ENCODE peak calls at places on chromosomes 16 and 17, in five cellular contexts. One of them, this sample, is unnamed.

GRCh38 chr16:21946889-21947635 is 6.1 kb upstream of the UQCRC2 start:
- DNase-seq in dorsolateral prefrontal cortex: no peak
- DNase-seq in lower leg skin: no peak
- DNase-seq in HFFc6: no peak
- DNase-seq in SK-N-SH: no peak
- DNase-seq in this sample: no peak

GRCh38 chr17:8048736-8049135 is 9.9 kb downstream of the ALOX15B start:
- DNase-seq in dorsolateral prefrontal cortex: no peak
- DNase-seq in lower leg skin: peak; percentile 60
- DNase-seq in HFFc6: no peak
- DNase-seq in SK-N-SH: no peak
- DNase-seq in this sample: no peak

GRCh38 chr16:27232061-27232841 is 28.9 kb downstream of the KDM8 start:
- DNase-seq in dorsolateral prefrontal cortex: peak; percentile 54
- DNase-seq in lower leg skin: no peak
- DNase-seq in HFFc6: no peak
- DNase-seq in SK-N-SH: no peak
- DNase-seq in this sample: no peak

GRCh38 chr16:57372372-57373116 is at the start of gene CX3CL1:
- DNase-seq in dorsolateral prefrontal cortex: peak; percentile 81
- DNase-seq in lower leg skin: peak; percentile 89
- DNase-seq in HFFc6: peak; percentile 21
- DNase-seq in SK-N-SH: peak; percentile 92
- DNase-seq in this sample: no peak

GRCh38 chr17:7932949-7933348 is 943 bp downstream of the CNTROB start:
- DNase-seq in dorsolateral prefrontal cortex: no peak
- DNase-seq in lower leg skin: no peak
- DNase-seq in HFFc6: peak; percentile 80
- DNase-seq in SK-N-SH: no peak
- DNase-seq in this sample: no peak

GRCh38 chr16:48955791-48956190 is 325.8 kb downstream of the CBLN1 start:
- DNase-seq in dorsolateral prefrontal cortex: no peak
- DNase-seq in lower leg skin: no peak
- DNase-seq in HFFc6: no peak
- DNase-seq in SK-N-SH: no peak
- DNase-seq in this sample: no peak

GRCh38 chr16:49682577-49683165 is 173.2 kb downstream of the ZNF423 start:
- DNase-seq in dorsolateral prefrontal cortex: no peak
- DNase-seq in lower leg skin: no peak
- DNase-seq in HFFc6: no peak
- DNase-seq in SK-N-SH: no peak
- DNase-seq in this sample: no peak

GRCh38 chr17:75459590-75460267 is 3.3 kb downstream of the TMEM94 start:
- DNase-seq in dorsolateral prefrontal cortex: no peak
- DNase-seq in lower leg skin: no peak
- DNase-seq in HFFc6: no peak
- DNase-seq in SK-N-SH: no peak
- DNase-seq in this sample: no peak

GRCh38 chr16:15398618-15399316 is 3.2 kb downstream of the MPV17L start:
- DNase-seq in dorsolateral prefrontal cortex: no peak
- DNase-seq in lower leg skin: peak; percentile 20
- DNase-seq in HFFc6: no peak
- DNase-seq in SK-N-SH: no peak
- DNase-seq in this sample: no peak

GRCh38 chr17:33028061-33028460 is 36.4 kb downstream of the SPACA3 start:
- DNase-seq in dorsolateral prefrontal cortex: no peak
- DNase-seq in lower leg skin: no peak
- DNase-seq in HFFc6: no peak
- DNase-seq in SK-N-SH: no peak
- DNase-seq in this sample: no peak

GRCh38 chr17:82444941-82445521 is 5.5 kb downstream of the CYBC1 start:
- DNase-seq in dorsolateral prefrontal cortex: no peak
- DNase-seq in lower leg skin: peak; percentile 92
- DNase-seq in HFFc6: no peak
- DNase-seq in SK-N-SH: peak; percentile 41
- DNase-seq in this sample: no peak

GRCh38 chr16:56614549-56614991 is 6.2 kb downstream of the MT2A start:
- DNase-seq in dorsolateral prefrontal cortex: no peak
- DNase-seq in lower leg skin: no peak
- DNase-seq in HFFc6: peak; percentile 60
- DNase-seq in SK-N-SH: no peak
- DNase-seq in this sample: no peak

GRCh38 chr17:1217030-1217429 is 37.2 kb upstream of the ABR start:
- DNase-seq in dorsolateral prefrontal cortex: no peak
- DNase-seq in lower leg skin: no peak
- DNase-seq in HFFc6: no peak
- DNase-seq in SK-N-SH: no peak
- DNase-seq in this sample: no peak

GRCh38 chr16:57732011-57732410 is 3.6 kb upstream of the KATNB1 start:
- DNase-seq in dorsolateral prefrontal cortex: no peak
- DNase-seq in lower leg skin: no peak
- DNase-seq in HFFc6: peak; percentile 57
- DNase-seq in SK-N-SH: no peak
- DNase-seq in this sample: no peak

GRCh38 chr16:23131436-23131835 is 17.8 kb downstream of the USP31 start:
- DNase-seq in dorsolateral prefrontal cortex: no peak
- DNase-seq in lower leg skin: no peak
- DNase-seq in HFFc6: no peak
- DNase-seq in SK-N-SH: no peak
- DNase-seq in this sample: no peak

GRCh38 chr16:75593825-75594820 is 27.9 kb downstream of the GABARAPL2 start:
- DNase-seq in dorsolateral prefrontal cortex: no peak
- DNase-seq in lower leg skin: peak; percentile 45
- DNase-seq in HFFc6: peak; percentile 50
- DNase-seq in SK-N-SH: peak; percentile 41
- DNase-seq in this sample: no peak

GRCh38 chr16:75591001-75591852 is 25.0 kb downstream of the GABARAPL2 start:
- DNase-seq in dorsolateral prefrontal cortex: peak; percentile 38
- DNase-seq in lower leg skin: peak; percentile 84
- DNase-seq in HFFc6: peak; percentile 56
- DNase-seq in SK-N-SH: peak; percentile 54
- DNase-seq in this sample: no peak

GRCh38 chr16:75593308-75593707 is 27.1 kb downstream of the GABARAPL2 start:
- DNase-seq in dorsolateral prefrontal cortex: no peak
- DNase-seq in lower leg skin: peak; percentile 29
- DNase-seq in HFFc6: no peak
- DNase-seq in SK-N-SH: no peak
- DNase-seq in this sample: no peak

GRCh38 chr16:75588716-75589115 is 22.5 kb downstream of the GABARAPL2 start:
- DNase-seq in dorsolateral prefrontal cortex: no peak
- DNase-seq in lower leg skin: peak; percentile 67
- DNase-seq in HFFc6: no peak
- DNase-seq in SK-N-SH: no peak
- DNase-seq in this sample: no peak

GRCh38 chr16:75589301-75589700 is 23.1 kb downstream of the GABARAPL2 start:
- DNase-seq in dorsolateral prefrontal cortex: no peak
- DNase-seq in lower leg skin: peak; percentile 70
- DNase-seq in HFFc6: no peak
- DNase-seq in SK-N-SH: no peak
- DNase-seq in this sample: no peak
- TF ChIP-seq CTCF in dorsolateral prefrontal cortex: no peak
- TF ChIP-seq CTCF in lower leg skin: no peak
- TF ChIP-seq CTCF in HFFc6: no peak
- TF ChIP-seq CTCF in SK-N-SH: no peak
- TF ChIP-seq CTCF in this sample: no peak

GRCh38 chr17:42334667-42335066 is 46.4 kb downstream of the STAT5A start:
- DNase-seq in dorsolateral prefrontal cortex: no peak
- DNase-seq in lower leg skin: no peak
- DNase-seq in HFFc6: no peak
- DNase-seq in SK-N-SH: no peak
- DNase-seq in this sample: no peak
- TF ChIP-seq CTCF in dorsolateral prefrontal cortex: no peak
- TF ChIP-seq CTCF in lower leg skin: no peak
- TF ChIP-seq CTCF in HFFc6: peak; percentile 54
- TF ChIP-seq CTCF in SK-N-SH: peak; percentile 53
- TF ChIP-seq CTCF in this sample: peak; percentile 8

GRCh38 chr16:17921357-17921978 is 415.1 kb downstream of the NPIPA8 start:
- DNase-seq in dorsolateral prefrontal cortex: no peak
- DNase-seq in lower leg skin: no peak
- DNase-seq in HFFc6: no peak
- DNase-seq in SK-N-SH: peak; percentile 6
- DNase-seq in this sample: no peak
- TF ChIP-seq CTCF in dorsolateral prefrontal cortex: peak; percentile 16
- TF ChIP-seq CTCF in lower leg skin: no peak
- TF ChIP-seq CTCF in HFFc6: peak; percentile 70
- TF ChIP-seq CTCF in SK-N-SH: peak; percentile 55
- TF ChIP-seq CTCF in this sample: peak; percentile 61

DNA sequence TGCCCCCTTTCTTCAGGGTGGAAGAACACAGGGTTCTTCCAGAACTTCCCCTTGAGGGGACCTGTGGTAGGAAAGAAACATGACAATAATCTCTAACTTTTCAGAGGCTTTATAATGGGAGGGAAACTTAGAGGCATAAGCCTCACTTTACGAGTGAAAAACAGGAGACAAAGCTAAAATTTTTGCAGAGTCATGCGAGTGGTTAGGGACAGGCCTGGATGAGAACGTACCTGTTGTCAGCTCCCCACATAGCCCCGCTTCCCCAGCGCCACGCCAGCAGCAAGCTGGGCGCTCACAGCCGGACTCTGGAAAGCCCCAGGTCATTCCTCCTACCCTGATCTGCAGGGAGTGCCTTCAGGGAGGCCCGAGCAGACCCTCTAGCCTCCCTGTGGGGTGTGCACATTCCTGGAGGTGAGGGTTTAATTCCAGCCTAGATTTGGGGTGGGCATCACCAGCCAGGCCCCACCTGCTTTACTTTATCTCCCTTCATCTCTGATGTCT is 53.6 kb downstream of the LDHD start:
- DNase-seq in dorsolateral prefrontal cortex: no peak
- DNase-seq in lower leg skin: no peak
- DNase-seq in HFFc6: no peak
- DNase-seq in SK-N-SH: no peak
- DNase-seq in this sample: no peak
- TF ChIP-seq CTCF in dorsolateral prefrontal cortex: no peak
- TF ChIP-seq CTCF in lower leg skin: no peak
- TF ChIP-seq CTCF in HFFc6: no peak
- TF ChIP-seq CTCF in SK-N-SH: no peak
- TF ChIP-seq CTCF in this sample: no peak

DNA sequence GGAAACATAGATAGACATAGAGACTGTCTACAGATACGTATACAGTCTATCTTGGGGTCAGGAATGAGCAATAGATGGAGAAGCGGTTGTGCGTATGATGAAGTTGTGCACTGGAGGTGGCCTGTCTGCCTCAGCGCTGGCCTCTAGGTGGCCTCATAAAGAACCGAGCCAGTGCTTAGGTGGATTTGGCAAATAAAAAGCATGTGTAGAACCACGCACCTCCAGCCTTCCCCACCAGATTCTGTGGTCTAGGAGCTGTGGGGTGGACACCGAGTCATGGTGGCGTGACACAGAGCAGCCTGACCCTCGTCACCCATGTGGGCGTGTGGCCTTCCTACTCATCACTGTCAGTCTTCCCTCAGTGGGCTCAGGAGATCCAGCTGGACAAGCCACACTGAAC is 34.0 kb downstream of the PGS1 start:
- DNase-seq in dorsolateral prefrontal cortex: no peak
- DNase-seq in lower leg skin: no peak
- DNase-seq in HFFc6: no peak
- DNase-seq in SK-N-SH: peak; percentile 58
- DNase-seq in this sample: no peak
- TF ChIP-seq CTCF in dorsolateral prefrontal cortex: peak; percentile 29
- TF ChIP-seq CTCF in lower leg skin: no peak
- TF ChIP-seq CTCF in HFFc6: peak; percentile 74
- TF ChIP-seq CTCF in SK-N-SH: peak; percentile 59
- TF ChIP-seq CTCF in this sample: peak; percentile 29

GRCh38 chr17:49018673-49019215 is 21.6 kb downstream of the IGF2BP1 start:
- DNase-seq in dorsolateral prefrontal cortex: no peak
- DNase-seq in lower leg skin: peak; percentile 56
- DNase-seq in HFFc6: no peak
- DNase-seq in SK-N-SH: no peak
- DNase-seq in this sample: no peak
- TF ChIP-seq CTCF in dorsolateral prefrontal cortex: no peak
- TF ChIP-seq CTCF in lower leg skin: no peak
- TF ChIP-seq CTCF in HFFc6: no peak
- TF ChIP-seq CTCF in SK-N-SH: no peak
- TF ChIP-seq CTCF in this sample: no peak

GRCh38 chr17:13003454-13003851 is 14.4 kb downstream of the ELAC2 start:
- DNase-seq in dorsolateral prefrontal cortex: no peak
- DNase-seq in lower leg skin: no peak
- DNase-seq in HFFc6: no peak
- DNase-seq in SK-N-SH: no peak
- DNase-seq in this sample: no peak
- TF ChIP-seq CTCF in dorsolateral prefrontal cortex: peak; percentile 6
- TF ChIP-seq CTCF in lower leg skin: no peak
- TF ChIP-seq CTCF in HFFc6: peak; percentile 2
- TF ChIP-seq CTCF in SK-N-SH: no peak
- TF ChIP-seq CTCF in this sample: no peak

GRCh38 chr17:35171834-35172233 is 22.4 kb downstream of the SLC35G3 start:
- DNase-seq in dorsolateral prefrontal cortex: no peak
- DNase-seq in lower leg skin: no peak
- DNase-seq in HFFc6: no peak
- DNase-seq in SK-N-SH: no peak
- DNase-seq in this sample: no peak

GRCh38 chr17:35167666-35168065 is 20.0 kb downstream of the UNC45B start:
- DNase-seq in dorsolateral prefrontal cortex: no peak
- DNase-seq in lower leg skin: no peak
- DNase-seq in HFFc6: peak; percentile 56
- DNase-seq in SK-N-SH: no peak
- DNase-seq in this sample: no peak

GRCh38 chr17:35174835-35175334 is 19.3 kb downstream of the SLC35G3 start:
- DNase-seq in dorsolateral prefrontal cortex: no peak
- DNase-seq in lower leg skin: no peak
- DNase-seq in HFFc6: no peak
- DNase-seq in SK-N-SH: no peak
- DNase-seq in this sample: no peak

GRCh38 chr17:35169964-35170363 is 22.3 kb downstream of the UNC45B start:
- DNase-seq in dorsolateral prefrontal cortex: no peak
- DNase-seq in lower leg skin: peak; percentile 76
- DNase-seq in HFFc6: no peak
- DNase-seq in SK-N-SH: no peak
- DNase-seq in this sample: no peak

GRCh38 chr17:35170968-35171771 is 23.0 kb downstream of the SLC35G3 start:
- DNase-seq in dorsolateral prefrontal cortex: no peak
- DNase-seq in lower leg skin: peak; percentile 83
- DNase-seq in HFFc6: peak; percentile 45
- DNase-seq in SK-N-SH: no peak
- DNase-seq in this sample: no peak
- TF ChIP-seq CTCF in dorsolateral prefrontal cortex: peak; percentile 19
- TF ChIP-seq CTCF in lower leg skin: no peak
- TF ChIP-seq CTCF in HFFc6: peak; percentile 75
- TF ChIP-seq CTCF in SK-N-SH: peak; percentile 47
- TF ChIP-seq CTCF in this sample: no peak

This sample was measured in D721Med.